ENCODE peak calls at places on chromosome 2, in five cellular contexts. One of them, this sample, is unnamed.

GRCh38 chr2:8219096-8219495 is 462.8 kb upstream of the ID2 start:
- DNase-seq in HepG2: no peak
- DNase-seq in H1: no peak
- DNase-seq in K562: no peak
- DNase-seq in GM12878: no peak
- DNase-seq in this sample: no peak

GRCh38 chr2:143440619-143441018 is 311.4 kb downstream of the ARHGAP15 start:
- DNase-seq in HepG2: no peak
- DNase-seq in H1: no peak
- DNase-seq in K562: no peak
- DNase-seq in GM12878: no peak
- DNase-seq in this sample: no peak

GRCh38 chr2:85178980-85179411 is 45.8 kb downstream of the TCF7L1 start:
- DNase-seq in HepG2: no peak
- DNase-seq in H1: no peak
- DNase-seq in K562: no peak
- DNase-seq in GM12878: no peak
- DNase-seq in this sample: no peak

GRCh38 chr2:138665932-138666331 is 114.3 kb downstream of the NXPH2 start:
- DNase-seq in HepG2: no peak
- DNase-seq in H1: no peak
- DNase-seq in K562: no peak
- DNase-seq in GM12878: no peak
- DNase-seq in this sample: no peak

GRCh38 chr2:224363281-224363680 is 38.6 kb downstream of the FAM124B start:
- DNase-seq in HepG2: no peak
- DNase-seq in H1: no peak
- DNase-seq in K562: no peak
- DNase-seq in GM12878: no peak
- DNase-seq in this sample: no peak

GRCh38 chr2:204753841-204754240 is 208.6 kb downstream of the PARD3B start:
- DNase-seq in HepG2: no peak
- DNase-seq in H1: no peak
- DNase-seq in K562: no peak
- DNase-seq in GM12878: no peak
- DNase-seq in this sample: no peak

GRCh38 chr2:122748552-122749011 is 993.1 kb downstream of the TSN start:
- DNase-seq in HepG2: peak; percentile 61
- DNase-seq in H1: peak; percentile 3
- DNase-seq in K562: no peak
- DNase-seq in GM12878: no peak
- DNase-seq in this sample: no peak

GRCh38 chr2:203572316-203572715 is 37.2 kb upstream of the RAPH1 start:
- DNase-seq in HepG2: no peak
- DNase-seq in H1: no peak
- DNase-seq in K562: no peak
- DNase-seq in GM12878: no peak
- DNase-seq in this sample: no peak

GRCh38 chr2:130819915-130820861 is 16.5 kb upstream of the ARHGEF4 start:
- DNase-seq in HepG2: no peak
- DNase-seq in H1: no peak
- DNase-seq in K562: no peak
- DNase-seq in GM12878: no peak
- DNase-seq in this sample: no peak

GRCh38 chr2:61834893-61835292 is 19.0 kb downstream of the FAM161A start:
- DNase-seq in HepG2: no peak
- DNase-seq in H1: no peak
- DNase-seq in K562: no peak
- DNase-seq in GM12878: no peak
- DNase-seq in this sample: no peak

GRCh38 chr2:10575566-10576300 is 114.0 kb downstream of the NOL10 start:
- DNase-seq in HepG2: no peak
- DNase-seq in H1: no peak
- DNase-seq in K562: no peak
- DNase-seq in GM12878: no peak
- DNase-seq in this sample: peak; percentile 22

GRCh38 chr2:218036371-218036770 is 32.7 kb upstream of the RUFY4 start:
- DNase-seq in HepG2: no peak
- DNase-seq in H1: no peak
- DNase-seq in K562: no peak
- DNase-seq in GM12878: no peak
- DNase-seq in this sample: no peak

GRCh38 chr2:219557791-219558785 is 13.3 kb downstream of the OBSL1 start:
- DNase-seq in HepG2: no peak
- DNase-seq in H1: no peak
- DNase-seq in K562: no peak
- DNase-seq in GM12878: no peak
- DNase-seq in this sample: no peak

GRCh38 chr2:27281855-27282559 is at the start of gene TRIM54:
- DNase-seq in HepG2: no peak
- DNase-seq in H1: no peak
- DNase-seq in K562: no peak
- DNase-seq in GM12878: no peak
- DNase-seq in this sample: no peak

GRCh38 chr2:12202702-12203101 is 456.3 kb downstream of the LPIN1 start:
- DNase-seq in HepG2: no peak
- DNase-seq in H1: no peak
- DNase-seq in K562: no peak
- DNase-seq in GM12878: no peak
- DNase-seq in this sample: no peak

GRCh38 chr2:207136872-207137271 is 28.9 kb downstream of the KLF7 start:
- DNase-seq in HepG2: peak; percentile 37
- DNase-seq in H1: no peak
- DNase-seq in K562: no peak
- DNase-seq in GM12878: no peak
- DNase-seq in this sample: no peak
- TF ChIP-seq SP1 in HepG2: no peak
- TF ChIP-seq SP1 in H1: no peak
- TF ChIP-seq SP1 in K562: no peak
- TF ChIP-seq SP1 in GM12878: no peak
- TF ChIP-seq SP1 in this sample: no peak

GRCh38 chr2:25381502-25381901 is 39.8 kb upstream of the DNMT3A start:
- DNase-seq in HepG2: no peak
- DNase-seq in H1: no peak
- DNase-seq in K562: no peak
- DNase-seq in GM12878: no peak
- DNase-seq in this sample: no peak

GRCh38 chr2:25380586-25381360 is 39.0 kb upstream of the DNMT3A start:
- DNase-seq in HepG2: no peak
- DNase-seq in H1: no peak
- DNase-seq in K562: no peak
- DNase-seq in GM12878: no peak
- DNase-seq in this sample: no peak

GRCh38 chr2:25378731-25379490 is 37.2 kb upstream of the DNMT3A start:
- DNase-seq in HepG2: no peak
- DNase-seq in H1: no peak
- DNase-seq in K562: no peak
- DNase-seq in GM12878: no peak
- DNase-seq in this sample: no peak

GRCh38 chr2:25379535-25379934 is 37.8 kb upstream of the DNMT3A start:
- DNase-seq in HepG2: no peak
- DNase-seq in H1: no peak
- DNase-seq in K562: no peak
- DNase-seq in GM12878: no peak
- DNase-seq in this sample: no peak

GRCh38 chr2:25380023-25380422 is 38.3 kb upstream of the DNMT3A start:
- DNase-seq in HepG2: no peak
- DNase-seq in H1: no peak
- DNase-seq in K562: no peak
- DNase-seq in GM12878: no peak
- DNase-seq in this sample: no peak
- H3K4me1 ChIP-seq in HepG2: peaks cover 18% of the 10 kb centered on the region
- H3K4me1 ChIP-seq in H1: peaks cover 13% of the 10 kb centered on the region
- H3K4me1 ChIP-seq in K562: peaks cover 6% of the 10 kb centered on the region
- H3K4me1 ChIP-seq in GM12878: peaks cover 39% of the 10 kb centered on the region
- H3K4me1 ChIP-seq in this sample: peaks cover 12% of the 10 kb centered on the region

GRCh38 chr2:92073815-92074548 is 2797.2 kb upstream of the TEKT4 start:
- DNase-seq in HepG2: no peak
- DNase-seq in H1: no peak
- DNase-seq in K562: no peak
- DNase-seq in GM12878: no peak
- DNase-seq in this sample: no peak
- TF ChIP-seq SP1 in HepG2: no peak
- TF ChIP-seq SP1 in H1: no peak
- TF ChIP-seq SP1 in K562: no peak
- TF ChIP-seq SP1 in GM12878: no peak
- TF ChIP-seq SP1 in this sample: no peak

GRCh38 chr2:163606878-163607277 is 128.9 kb downstream of the FIGN start:
- DNase-seq in HepG2: no peak
- DNase-seq in H1: no peak
- DNase-seq in K562: no peak
- DNase-seq in GM12878: no peak
- DNase-seq in this sample: no peak

GRCh38 chr2:163602196-163602595 is 133.6 kb downstream of the FIGN start:
- DNase-seq in HepG2: no peak
- DNase-seq in H1: no peak
- DNase-seq in K562: no peak
- DNase-seq in GM12878: no peak
- DNase-seq in this sample: no peak

GRCh38 chr2:163600801-163601200 is 135.0 kb downstream of the FIGN start:
- DNase-seq in HepG2: no peak
- DNase-seq in H1: no peak
- DNase-seq in K562: no peak
- DNase-seq in GM12878: no peak
- DNase-seq in this sample: no peak

GRCh38 chr2:163604941-163605555 is 130.8 kb downstream of the FIGN start:
- DNase-seq in HepG2: no peak
- DNase-seq in H1: no peak
- DNase-seq in K562: no peak
- DNase-seq in GM12878: no peak
- DNase-seq in this sample: no peak

GRCh38 chr2:163601377-163601776 is 134.4 kb downstream of the FIGN start:
- DNase-seq in HepG2: no peak
- DNase-seq in H1: no peak
- DNase-seq in K562: no peak
- DNase-seq in GM12878: no peak
- DNase-seq in this sample: no peak
- H3K4me1 ChIP-seq in HepG2: no peaks in the 10 kb centered on the region
- H3K4me1 ChIP-seq in H1: peaks cover 4% of the 10 kb centered on the region
- H3K4me1 ChIP-seq in K562: no peaks in the 10 kb centered on the region
- H3K4me1 ChIP-seq in GM12878: no peaks in the 10 kb centered on the region
- H3K4me1 ChIP-seq in this sample: no peaks in the 10 kb centered on the region

GRCh38 chr2:97983698-97984097 is 12.1 kb downstream of the TMEM131 start:
- DNase-seq in HepG2: no peak
- DNase-seq in H1: no peak
- DNase-seq in K562: no peak
- DNase-seq in GM12878: no peak
- DNase-seq in this sample: no peak

GRCh38 chr2:97983134-97983533 is 12.6 kb downstream of the TMEM131 start:
- DNase-seq in HepG2: no peak
- DNase-seq in H1: no peak
- DNase-seq in K562: no peak
- DNase-seq in GM12878: no peak
- DNase-seq in this sample: no peak

GRCh38 chr2:97974471-97974870 is 21.3 kb downstream of the TMEM131 start:
- DNase-seq in HepG2: no peak
- DNase-seq in H1: no peak
- DNase-seq in K562: no peak
- DNase-seq in GM12878: no peak
- DNase-seq in this sample: no peak

GRCh38 chr2:97982621-97983020 is 13.1 kb downstream of the TMEM131 start:
- DNase-seq in HepG2: no peak
- DNase-seq in H1: no peak
- DNase-seq in K562: no peak
- DNase-seq in GM12878: no peak
- DNase-seq in this sample: no peak

GRCh38 chr2:97979894-97980293 is 15.9 kb downstream of the TMEM131 start:
- DNase-seq in HepG2: no peak
- DNase-seq in H1: no peak
- DNase-seq in K562: no peak
- DNase-seq in GM12878: no peak
- DNase-seq in this sample: no peak
- TF ChIP-seq SP1 in HepG2: no peak
- TF ChIP-seq SP1 in H1: no peak
- TF ChIP-seq SP1 in K562: no peak
- TF ChIP-seq SP1 in GM12878: no peak
- TF ChIP-seq SP1 in this sample: no peak

DNA sequence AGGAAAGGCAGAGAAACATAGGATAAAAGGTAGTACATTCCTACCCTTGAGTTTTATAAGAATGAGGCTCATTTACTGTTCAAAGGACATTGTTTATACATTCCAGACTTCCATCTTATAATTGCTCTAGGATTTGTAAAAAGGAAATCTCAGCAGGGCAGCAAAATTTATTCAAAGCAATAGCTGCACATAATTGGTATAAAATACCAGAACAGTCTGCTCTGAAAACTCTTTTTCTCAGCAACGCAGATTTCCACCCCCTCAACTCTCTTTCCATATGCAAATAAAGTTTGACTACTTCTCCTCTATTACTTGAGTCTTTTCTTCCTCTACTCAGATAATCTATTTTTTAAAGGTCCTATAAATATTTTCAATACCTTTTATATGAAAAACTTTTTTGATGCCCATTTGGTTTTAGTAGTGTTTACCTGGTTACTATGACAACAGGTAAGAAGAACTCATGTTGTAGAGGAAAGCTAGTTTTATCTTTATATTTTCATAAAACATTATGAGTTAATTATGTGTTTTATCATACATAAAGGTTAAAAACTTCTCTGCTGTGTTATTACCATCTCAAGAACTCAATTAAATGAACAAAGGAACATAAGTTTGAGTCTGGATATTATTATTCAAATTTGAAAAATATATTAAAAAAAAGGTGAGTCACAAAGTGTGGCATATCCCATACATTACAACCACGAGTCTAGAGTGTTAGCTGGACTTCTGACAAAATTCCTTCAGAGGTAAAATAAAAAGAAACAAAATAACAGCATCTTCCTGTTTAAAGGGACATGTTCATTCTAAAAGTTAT is 19.9 kb downstream of the RBMS1 start:
- DNase-seq in HepG2: no peak
- DNase-seq in H1: no peak
- DNase-seq in K562: no peak
- DNase-seq in GM12878: no peak
- DNase-seq in this sample: no peak
- H3K4me1 ChIP-seq in HepG2: peaks cover 21% of the 10 kb centered on the region
- H3K4me1 ChIP-seq in H1: peaks cover 10% of the 10 kb centered on the region
- H3K4me1 ChIP-seq in K562: no peaks in the 10 kb centered on the region
- H3K4me1 ChIP-seq in GM12878: no peaks in the 10 kb centered on the region
- H3K4me1 ChIP-seq in this sample: no peaks in the 10 kb centered on the region

GRCh38 chr2:229170907-229171306 is 100.2 kb downstream of the PID1 start:
- DNase-seq in HepG2: no peak
- DNase-seq in H1: no peak
- DNase-seq in K562: no peak
- DNase-seq in GM12878: no peak
- DNase-seq in this sample: no peak
- TF ChIP-seq SP1 in HepG2: no peak
- TF ChIP-seq SP1 in H1: no peak
- TF ChIP-seq SP1 in K562: no peak
- TF ChIP-seq SP1 in GM12878: no peak
- TF ChIP-seq SP1 in this sample: no peak

GRCh38 chr2:44930274-44930826 is 11.2 kb upstream of the SIX3 start:
- DNase-seq in HepG2: no peak
- DNase-seq in H1: no peak
- DNase-seq in K562: no peak
- DNase-seq in GM12878: no peak
- DNase-seq in this sample: no peak
- H3K4me1 ChIP-seq in HepG2: peaks cover 6% of the 10 kb centered on the region
- H3K4me1 ChIP-seq in H1: peaks cover 46% of the 10 kb centered on the region
- H3K4me1 ChIP-seq in K562: no peaks in the 10 kb centered on the region
- H3K4me1 ChIP-seq in GM12878: peaks cover 5% of the 10 kb centered on the region
- H3K4me1 ChIP-seq in this sample: no peaks in the 10 kb centered on the region

This sample was measured in HCT116.